ENCODE peak calls at places on chromosomes 3 and 15, in eight cellular contexts. V is psoas muscle, X is fibroblast of the aortic adventitia, S is BE2C, K is LNCaP clone FGC, Y is K562, W is choroid plexus epithelial cell, N is dorsolateral prefrontal cortex. C is an unnamed sample.

GRCh38 chr15:94075349-94075748 is 156.0 kb upstream of the MCTP2 start:
- DNase-seq in V (peak), W (no peak), N (no peak), X (peak), Y (no peak), K (no peak), S (peak), C (no peak)

GRCh38 chr3:71127463-71128243 is 455.9 kb downstream of the FOXP1 start:
- DNase-seq in N (no peak), K (no peak), Y (no peak), S (no peak), X (peak), W (peak), V (no peak), C (no peak)

GRCh38 chr15:70436428-70436827 is 326.9 kb downstream of the UACA start:
- DNase-seq in W (no peak), Y (no peak), N (no peak), S (no peak), V (no peak), K (no peak), X (no peak), C (peak)

GRCh38 chr3:63523100-63523499 is 129.4 kb upstream of the SNTN start:
- DNase-seq in S (peak), V (no peak), X (no peak), N (no peak), K (peak), Y (no peak), W (no peak), C (no peak)

GRCh38 chr3:122409392-122409791 is 6.5 kb downstream of the WDR5B start:
- DNase-seq in S (no peak), K (no peak), Y (no peak), W (no peak), X (no peak), N (no peak), V (no peak), C (no peak)

GRCh38 chr3:46829699-46830208 is 33.5 kb downstream of the MYL3 start:
- DNase-seq in K (no peak), Y (no peak), V (no peak), W (no peak), N (no peak), X (no peak), S (no peak), C (no peak)

GRCh38 chr3:126685041-126685440 is 19.0 kb upstream of the CHCHD6 start:
- DNase-seq in W (no peak), K (no peak), V (no peak), X (peak), N (no peak), S (no peak), Y (no peak), C (no peak)

GRCh38 chr3:58084788-58085543 is 76.7 kb downstream of the FLNB start:
- DNase-seq in V (no peak), S (no peak), W (no peak), N (no peak), X (no peak), Y (no peak), K (no peak), C (no peak)

DNA sequence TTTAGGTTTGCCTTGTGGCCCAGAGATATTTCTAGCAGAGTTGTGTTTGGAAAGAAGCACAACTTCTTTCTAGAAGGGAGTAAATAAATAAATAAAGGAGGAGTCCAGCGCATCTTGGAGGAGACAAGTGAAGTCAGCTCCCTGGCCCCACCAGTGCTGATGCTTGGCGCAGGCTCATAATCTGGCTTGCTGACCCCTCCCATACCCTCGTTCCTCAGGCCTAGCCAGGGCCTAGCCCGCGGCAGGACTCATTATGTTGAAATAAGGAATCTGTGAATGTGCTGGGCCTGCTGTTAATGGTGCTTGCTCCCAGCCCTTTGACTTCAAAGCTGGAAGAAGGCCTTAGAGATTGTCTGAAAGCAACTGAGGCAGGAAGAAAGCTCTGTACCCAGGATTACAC is 3.1 kb downstream of the ZNF710 start:
- DNase-seq in Y (no peak), K (no peak), S (no peak), N (no peak), W (no peak), X (peak), V (peak), C (no peak)
- H3K4me3 ChIP-seq in Y (no peak), K (no peak), S (no peak), N (no peak), W (no peak), X (peak), V (no peak), C (no peak)

GRCh38 chr15:65376767-65377104 is 1.1 kb downstream of the IGDCC3 start:
- DNase-seq in S (peak), X (peak), N (no peak), Y (no peak), W (peak), K (no peak), V (no peak), C (no peak)
- H3K4me3 ChIP-seq in S (peak), X (peak), N (peak), Y (no peak), W (peak), K (peak), V (peak), C (peak)

DNA sequence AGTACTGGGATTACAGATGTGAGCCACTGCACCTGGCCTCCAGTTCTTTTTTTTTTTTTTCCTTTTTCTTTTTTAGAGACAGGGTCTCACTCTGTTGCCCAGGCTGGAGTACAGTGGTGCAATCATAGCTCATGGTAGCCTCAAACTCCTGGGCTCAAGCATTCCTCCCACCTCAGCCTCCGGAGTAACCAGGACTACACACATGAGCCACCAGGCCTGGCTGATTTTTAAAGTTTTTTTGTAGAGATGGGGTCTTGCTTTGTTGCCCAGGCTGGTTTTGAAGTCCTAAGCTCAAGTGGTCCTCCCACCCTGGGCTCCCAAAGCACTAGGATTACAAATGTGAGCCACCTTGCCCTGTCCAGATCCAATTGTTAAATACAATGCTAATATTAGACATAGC is 13.6 kb upstream of the ULK3 start:
- DNase-seq in V (no peak), W (no peak), X (no peak), Y (no peak), S (no peak), K (no peak), N (no peak), C (no peak)
- H3K4me3 ChIP-seq in V (no peak), W (no peak), X (no peak), Y (no peak), S (no peak), K (no peak), N (no peak), C (no peak)

DNA sequence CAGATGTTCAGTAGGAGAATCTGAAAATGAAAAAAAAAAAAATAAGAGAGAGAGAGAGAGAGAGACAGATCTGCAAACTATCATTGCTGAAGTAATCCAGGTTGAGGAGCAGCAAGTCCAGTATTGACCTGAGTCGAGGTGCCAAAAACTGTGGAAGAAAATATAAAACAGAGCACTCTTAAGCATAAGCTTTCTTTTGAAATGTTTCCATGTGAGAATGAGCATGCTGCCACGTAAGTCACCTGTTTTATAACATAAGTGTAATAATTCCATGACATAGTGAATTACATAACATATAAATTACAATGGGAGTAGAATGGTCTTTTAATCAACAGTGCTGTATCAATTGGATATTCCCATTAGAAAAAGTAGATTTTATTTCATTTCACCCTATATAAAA is 218.1 kb downstream of the BCHE start:
- DNase-seq in W (no peak), X (no peak), S (no peak), K (no peak), Y (no peak), V (no peak), N (no peak), C (no peak)
- H3K4me3 ChIP-seq in W (no peak), X (no peak), S (no peak), K (no peak), Y (no peak), V (no peak), N (no peak), C (no peak)

GRCh38 chr15:71780349-71780976 is 29.9 kb upstream of the NR2E3 start:
- DNase-seq in W (peak), S (peak), V (no peak), K (peak), N (no peak), Y (peak), X (peak), C (peak)
- H3K4me3 ChIP-seq in W (peak), S (no peak), V (no peak), K (no peak), N (no peak), Y (no peak), X (no peak), C (no peak)

GRCh38 chr3:139388077-139388476 is 1.4 kb downstream of the COPB2 start:
- DNase-seq in K (no peak), N (no peak), V (no peak), W (no peak), S (no peak), X (no peak), Y (no peak), C (no peak)
- H3K4me3 ChIP-seq in K (peak), N (peak), V (peak), W (peak), S (peak), X (peak), Y (peak), C (peak)

GRCh38 chr3:78941587-78941986 is 826.2 kb downstream of the ROBO1 start:
- DNase-seq in V (no peak), Y (no peak), W (peak), S (no peak), N (no peak), K (no peak), X (peak), C (no peak)
- H3K4me3 ChIP-seq in V (no peak), Y (no peak), W (no peak), S (no peak), N (no peak), K (no peak), X (no peak), C (no peak)

GRCh38 chr3:152328841-152329240 is 60.1 kb downstream of the MBNL1 start:
- DNase-seq in V (no peak), S (no peak), X (peak), Y (no peak), N (no peak), W (peak), K (no peak), C (no peak)

GRCh38 chr3:152333928-152334327 is 65.2 kb downstream of the MBNL1 start:
- DNase-seq in S (no peak), K (no peak), V (no peak), W (no peak), N (no peak), Y (no peak), X (no peak), C (no peak)

GRCh38 chr3:152331975-152332374 is 63.2 kb downstream of the MBNL1 start:
- DNase-seq in S (no peak), N (no peak), W (no peak), V (no peak), K (no peak), X (no peak), Y (no peak), C (no peak)

GRCh38 chr3:152330565-152330964 is 61.8 kb downstream of the MBNL1 start:
- DNase-seq in X (no peak), N (no peak), Y (no peak), S (no peak), V (no peak), W (no peak), K (no peak), C (no peak)

DNA sequence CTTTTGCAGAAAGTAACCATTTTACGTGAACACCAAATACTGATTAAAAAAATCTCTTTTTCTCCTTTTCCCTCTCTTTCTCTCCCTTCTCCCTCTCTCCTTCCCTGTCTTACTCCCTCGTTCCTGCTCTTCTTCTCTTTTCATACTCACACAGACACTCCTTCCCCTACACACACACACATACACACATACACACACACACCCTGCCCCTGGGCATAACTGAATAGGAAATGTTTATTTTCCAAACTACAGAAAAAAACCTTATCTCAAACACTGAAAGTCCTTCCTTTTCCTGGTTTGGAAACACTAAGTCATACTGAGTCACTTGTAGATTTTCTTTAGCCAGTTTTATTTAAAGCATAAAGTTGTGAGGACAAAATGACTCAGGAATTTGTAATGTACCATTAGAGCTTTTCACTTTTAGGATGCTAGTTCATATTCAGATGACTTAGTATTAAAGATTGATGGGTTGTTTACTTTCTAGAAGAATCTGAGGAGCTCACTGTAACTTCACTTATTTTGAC is 62.4 kb downstream of the MBNL1 start:
- DNase-seq in Y (no peak), K (no peak), W (peak), V (no peak), S (no peak), X (peak), N (no peak), C (no peak)
- H3K4me3 ChIP-seq in Y (no peak), K (no peak), W (no peak), V (peak), S (no peak), X (no peak), N (no peak), C (no peak)

DNA sequence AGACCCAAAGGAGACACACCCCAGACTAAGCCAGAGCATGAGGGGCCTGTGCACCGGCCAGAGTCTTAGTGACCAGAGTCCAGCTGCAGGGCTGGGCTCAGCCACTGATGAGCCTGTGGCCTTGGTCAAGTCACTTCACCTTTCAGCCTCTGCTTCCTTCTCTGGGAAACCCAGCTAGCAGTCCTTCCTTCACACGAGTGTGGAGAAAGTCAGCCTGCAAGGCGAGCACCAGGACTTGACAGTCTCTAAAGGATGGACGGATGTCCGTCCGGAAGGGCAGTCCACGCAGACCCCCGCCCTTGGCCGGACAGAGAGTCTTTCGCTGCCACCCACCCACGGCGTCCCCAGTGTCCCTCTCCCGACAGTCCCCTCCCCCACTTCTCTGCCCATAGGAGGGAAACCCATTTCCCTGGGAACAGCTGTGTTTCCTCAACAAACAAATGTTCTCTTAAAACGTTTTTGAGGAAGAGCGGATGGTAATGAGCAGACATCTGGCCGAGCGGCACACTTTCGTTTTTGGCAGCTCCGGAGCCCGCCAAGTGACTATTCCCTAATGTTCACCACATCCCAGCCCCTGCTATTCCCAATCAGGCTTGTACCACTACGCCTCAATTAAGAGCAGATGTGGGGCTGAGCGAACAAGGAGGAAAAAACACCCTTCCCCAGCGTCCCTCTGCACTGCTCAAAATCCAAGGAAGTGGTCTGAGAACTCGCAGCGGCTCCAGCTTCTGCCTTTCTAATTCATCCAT is 129.1 kb upstream of the SMAD3 start:
- DNase-seq in N (no peak), K (no peak), V (peak), W (no peak), Y (no peak), X (peak), S (no peak), C (no peak)
- H3K4me3 ChIP-seq in N (peak), K (no peak), V (peak), W (peak), Y (no peak), X (peak), S (peak), C (no peak)

DNA sequence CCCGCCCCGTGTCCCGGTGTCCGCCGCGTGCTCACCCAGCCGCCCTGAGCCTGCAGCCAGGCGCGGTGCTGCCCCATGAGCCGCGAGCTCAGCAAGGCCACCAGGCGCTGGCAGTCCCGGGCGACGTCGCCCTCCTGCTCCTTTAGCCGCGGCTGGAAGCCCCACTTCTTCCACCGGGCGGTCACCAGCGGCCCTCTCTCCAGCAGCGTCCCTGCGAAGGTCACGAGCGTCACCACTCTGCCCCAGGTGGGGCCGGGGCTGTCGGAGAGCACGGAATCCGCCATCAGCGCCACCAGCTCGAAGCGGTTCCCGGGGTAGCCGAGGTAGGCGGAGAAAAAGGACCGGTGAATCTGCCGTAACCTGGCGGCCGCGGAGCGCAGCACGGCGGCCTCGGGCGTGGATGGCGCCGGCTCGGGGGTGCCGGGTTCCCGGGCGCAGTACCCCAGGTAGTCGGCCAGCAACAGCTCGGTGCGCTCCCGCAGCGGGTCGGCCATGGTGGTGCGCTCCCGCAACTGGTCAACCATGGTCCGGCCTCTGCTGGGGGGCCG is 298 bp downstream of the BCL2L10 start:
- DNase-seq in N (no peak), W (no peak), K (no peak), V (peak), S (peak), Y (no peak), X (no peak), C (no peak)
- H3K4me3 ChIP-seq in N (peak), W (peak), K (no peak), V (peak), S (peak), Y (no peak), X (peak), C (no peak)

C was measured in HAP-1.